ENCODE peak calls at places on chromosomes 4 and X, in seven cellular contexts. N is left lung, Y is right atrium auricular region, D is IMR-90, F is suprapubic skin, W is testis, O is uterus. G is an unnamed sample.

GRCh38 chr4:121977251-121978168 is 25.6 kb upstream of the TRPC3 start:
- DNase-seq in N (no peak), Y (no peak), D (peak; percentile 55), F (no peak), W (no peak), O (no peak), G (peak; percentile 3)

GRCh38 chr4:80197601-80198444 is 520 bp downstream of the PRDM8 start:
- DNase-seq in N (peak; percentile 86), Y (no peak), D (no peak), F (no peak), W (no peak), O (no peak), G (peak; percentile 56)

GRCh38 chrX:104137496-104137895 is 19.3 kb downstream of the SLC25A53 start:
- DNase-seq in N (no peak), Y (no peak), D (no peak), F (no peak), W (peak; percentile 35), O (no peak), G (no peak)

GRCh38 chr4:111991797-111992196 is 153.5 kb upstream of the FAM241A start:
- DNase-seq in N (no peak), Y (no peak), D (peak; percentile 53), F (no peak), W (no peak), O (peak; percentile 39), G (peak; percentile 30)

GRCh38 chr4:151855747-151856146 is 94.9 kb upstream of the GATB start:
- DNase-seq in N (no peak), Y (no peak), D (no peak), F (no peak), W (no peak), O (no peak), G (no peak)

GRCh38 chr4:13920901-13921300 is 293.4 kb upstream of the BOD1L1 start:
- DNase-seq in N (no peak), Y (peak; percentile 72), D (peak; percentile 100), F (no peak), W (no peak), O (peak; percentile 33), G (no peak)

GRCh38 chrX:107733686-107734085 is 41.9 kb downstream of the TSC22D3 start:
- DNase-seq in N (no peak), Y (no peak), D (no peak), F (no peak), W (no peak), O (no peak), G (no peak)

GRCh38 chrX:71216446-71216845 is 6.6 kb upstream of the GJB1 start:
- DNase-seq in N (no peak), Y (no peak), D (no peak), F (no peak), W (no peak), O (no peak), G (no peak)

GRCh38 chrX:37817579-37817978 is 29.8 kb downstream of the DYNLT3 start:
- DNase-seq in N (no peak), Y (no peak), D (no peak), F (no peak), W (no peak), O (no peak), G (no peak)

GRCh38 chr4:109816082-109816442 is 500 bp downstream of the GAR1 start:
- DNase-seq in N (peak; percentile 73), Y (no peak), D (no peak), F (no peak), W (no peak), O (no peak), G (no peak)

GRCh38 chr4:166482755-166483154 is 609.7 kb downstream of the TLL1 start:
- DNase-seq in N (no peak), Y (no peak), D (no peak), F (no peak), W (no peak), O (no peak), G (peak; percentile 10)

GRCh38 chrX:25131055-25131454 is 115.3 kb upstream of the ARX start:
- DNase-seq in N (no peak), Y (no peak), D (peak; percentile 3), F (no peak), W (no peak), O (no peak), G (no peak)

GRCh38 chr4:99100876-99101275 is 12.3 kb upstream of the ADH5 start:
- DNase-seq in N (no peak), Y (no peak), D (no peak), F (no peak), W (no peak), O (no peak), G (no peak)

GRCh38 chr4:54384563-54384962 is 155.5 kb downstream of the PDGFRA start:
- DNase-seq in N (no peak), Y (no peak), D (peak; percentile 39), F (no peak), W (peak; percentile 47), O (no peak), G (peak; percentile 27)

GRCh38 chrX:10286195-10286594 is 129.4 kb downstream of the CLCN4 start:
- DNase-seq in N (no peak), Y (no peak), D (no peak), F (no peak), W (no peak), O (no peak), G (no peak)

GRCh38 chr4:122710434-122711308 is 21.8 kb upstream of the BBS12 start:
- DNase-seq in N (no peak), Y (no peak), D (peak; percentile 44), F (no peak), W (no peak), O (no peak), G (peak; percentile 24)

GRCh38 chrX:47529548-47529947 is 31.5 kb upstream of the ARAF start:
- DNase-seq in N (no peak), Y (no peak), D (no peak), F (no peak), W (no peak), O (no peak), G (no peak)
- H3K27ac ChIP-seq in N (no peak overlapping the region), Y (no peak overlapping the region), D (no peak overlapping the region), F (no peak overlapping the region), W (no peak overlapping the region), O (no peak overlapping the region), G (no peak overlapping the region)

GRCh38 chrX:44529315-44529714 is 13.3 kb downstream of the FUNDC1 start:
- DNase-seq in N (no peak), Y (no peak), D (peak; percentile 8), F (no peak), W (no peak), O (no peak), G (no peak)
- H3K27ac ChIP-seq in N (no peak overlapping the region), Y (no peak overlapping the region), D (no peak overlapping the region), F (no peak overlapping the region), W (no peak overlapping the region), O (no peak overlapping the region), G (no peak overlapping the region)

DNA sequence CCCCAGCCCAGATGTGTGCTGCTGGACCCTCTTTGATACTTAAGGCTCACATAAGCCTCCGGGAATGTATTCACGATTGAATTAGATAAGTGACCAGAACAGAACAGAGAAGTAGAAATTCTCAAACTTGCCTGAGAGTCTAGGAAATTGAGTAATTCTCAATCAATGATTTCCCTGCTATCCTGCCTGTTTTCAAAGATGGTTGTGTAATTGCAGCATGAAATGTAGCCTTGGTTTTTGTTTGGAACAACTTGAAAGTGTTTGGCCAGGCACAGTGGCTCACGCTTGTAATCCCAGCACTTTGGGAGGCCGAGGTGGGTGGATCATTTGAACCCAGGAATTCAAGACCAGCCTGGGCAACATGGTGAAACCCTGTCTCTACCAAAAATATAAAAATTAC is 41.2 kb downstream of the TNIP2 start:
- DNase-seq in N (no peak), Y (no peak), D (no peak), F (no peak), W (no peak), O (no peak), G (no peak)
- H3K27ac ChIP-seq in N (peak overlapping the region; percentile 63), Y (no peak overlapping the region), D (no peak overlapping the region), F (no peak overlapping the region), W (no peak overlapping the region), O (no peak overlapping the region), G (peak overlapping the region; percentile 85)

GRCh38 chr4:45358573-45359506 is 632.5 kb upstream of the GNPDA2 start:
- DNase-seq in N (no peak), Y (no peak), D (no peak), F (no peak), W (no peak), O (no peak), G (no peak)
- H3K27ac ChIP-seq in N (no peak overlapping the region), Y (no peak overlapping the region), D (no peak overlapping the region), F (no peak overlapping the region), W (no peak overlapping the region), O (no peak overlapping the region), G (no peak overlapping the region)

DNA sequence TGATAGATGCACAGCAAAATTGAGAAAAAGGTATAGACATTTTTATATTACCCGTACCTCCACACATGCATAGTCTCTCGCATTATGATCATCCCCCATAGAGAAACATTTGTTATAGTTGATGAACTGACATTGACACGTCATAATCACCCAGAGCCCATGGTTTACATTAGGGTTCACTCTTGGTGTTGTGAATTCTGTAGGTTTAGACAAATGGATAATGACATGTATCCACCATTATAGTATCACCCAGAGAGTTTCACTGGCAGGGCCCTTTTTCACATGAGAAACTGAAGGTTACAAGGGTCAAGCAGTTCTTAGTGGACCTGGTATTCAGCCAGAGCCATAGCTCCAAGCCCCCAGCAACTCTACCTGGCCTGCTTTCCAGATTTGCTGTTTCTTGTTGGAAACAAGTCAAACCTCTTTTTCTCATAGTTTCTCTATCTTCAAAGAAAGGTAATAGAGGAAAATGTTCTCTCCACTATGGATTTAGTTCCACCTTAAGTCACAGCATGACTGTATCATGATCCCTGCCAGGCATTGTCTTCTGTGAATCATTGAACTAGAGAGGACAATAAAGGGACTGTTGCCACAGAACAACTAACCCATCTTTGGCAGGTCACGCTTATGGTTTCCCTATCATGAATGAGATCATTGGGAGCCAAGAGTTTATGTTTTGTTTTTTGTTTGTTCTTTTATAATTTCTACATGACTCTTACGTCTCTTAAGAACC is 64.0 kb downstream of the HHIP start:
- DNase-seq in N (no peak), Y (no peak), D (peak; percentile 66), F (no peak), W (no peak), O (no peak), G (no peak)
- H3K27ac ChIP-seq in N (no peak overlapping the region), Y (no peak overlapping the region), D (no peak overlapping the region), F (no peak overlapping the region), W (no peak overlapping the region), O (no peak overlapping the region), G (no peak overlapping the region)

DNA sequence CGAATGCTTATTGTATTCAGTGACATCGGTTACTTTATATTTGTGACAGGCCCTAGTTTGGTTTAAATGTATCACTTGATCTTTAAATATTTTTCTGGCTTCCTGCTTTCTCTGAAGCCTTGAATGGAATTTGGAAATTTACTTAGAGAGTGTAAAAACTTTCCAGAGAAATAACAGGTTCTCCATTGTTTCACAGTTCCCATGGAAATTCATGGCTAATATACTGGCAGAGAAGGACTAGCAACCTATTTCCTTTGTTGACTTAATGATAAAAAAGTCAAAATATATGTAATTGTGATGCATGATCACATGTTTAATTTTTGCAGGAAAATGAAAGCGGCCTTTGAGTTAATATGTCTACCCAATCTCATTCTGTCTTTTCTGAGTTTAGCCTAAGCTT is 13.2 kb downstream of the NEIL3 start:
- DNase-seq in N (no peak), Y (no peak), D (no peak), F (no peak), W (no peak), O (no peak), G (no peak)
- H3K27ac ChIP-seq in N (no peak overlapping the region), Y (no peak overlapping the region), D (no peak overlapping the region), F (no peak overlapping the region), W (no peak overlapping the region), O (no peak overlapping the region), G (no peak overlapping the region)

GRCh38 chr4:102780476-102781144 is 19.8 kb upstream of the MANBA start:
- DNase-seq in N (no peak), Y (no peak), D (peak; percentile 62), F (no peak), W (no peak), O (no peak), G (peak; percentile 5)
- H3K27ac ChIP-seq in N (no peak overlapping the region), Y (no peak overlapping the region), D (no peak overlapping the region), F (no peak overlapping the region), W (no peak overlapping the region), O (no peak overlapping the region), G (no peak overlapping the region)